ENCODE peak calls at places on chromosomes 5 and 9, in six cellular contexts. H, W, M, D, B and Q are unnamed samples.
A peak's percentile ranks its signal among the peaks of the same experiment; 100 is the strongest.

GRCh38 chr5:92548351-92548750 is 1032.7 kb downstream of the NR2F1-AS1 start:
- DNase-seq in B (peak; percentile 83), H (no peak), W (no peak), M (no peak), D (no peak), Q (no peak)

GRCh38 chr5:149406203-149406978 is 27.3 kb upstream of the IL17B start:
- DNase-seq in M (no peak), B (peak; percentile 92), H (peak; percentile 94), D (no peak), W (no peak), Q (peak; percentile 95)

GRCh38 chr9:21674894-21675293 is 127.5 kb upstream of the MTAP start:
- DNase-seq in B (peak; percentile 25), H (no peak), M (no peak), W (no peak), D (no peak), Q (no peak)

GRCh38 chr9:26893030-26893676 is 551 bp upstream of the CAAP1 start:
- DNase-seq in D (no peak), B (no peak), M (no peak), H (no peak), W (no peak), Q (no peak)

GRCh38 chr9:92749934-92750315 is 14.7 kb downstream of the BICD2 start:
- DNase-seq in M (no peak), W (no peak), D (no peak), H (no peak), B (no peak), Q (no peak)

GRCh38 chr5:83306572-83307241 is 164.8 kb upstream of the VCAN start:
- DNase-seq in B (peak; percentile 93), W (no peak), D (no peak), M (no peak), H (no peak), Q (no peak)

GRCh38 chr5:77280036-77280435 is 69.6 kb downstream of the PDE8B start:
- DNase-seq in W (no peak), M (no peak), H (no peak), B (no peak), D (no peak), Q (no peak)

GRCh38 chr5:131751551-131751950 is 45.3 kb downstream of the FNIP1 start:
- DNase-seq in M (no peak), H (no peak), B (peak; percentile 22), W (no peak), D (no peak), Q (no peak)

GRCh38 chr5:80255425-80255751 is 460 bp downstream of the SERINC5 start:
- DNase-seq in H (peak; percentile 60), B (peak; percentile 66), D (peak; percentile 72), W (peak; percentile 44), M (peak; percentile 66), Q (peak; percentile 86)

GRCh38 chr5:40367260-40367659 is 312.5 kb upstream of the PTGER4 start:
- DNase-seq in W (no peak), M (no peak), H (no peak), D (no peak), B (no peak), Q (no peak)

DNA sequence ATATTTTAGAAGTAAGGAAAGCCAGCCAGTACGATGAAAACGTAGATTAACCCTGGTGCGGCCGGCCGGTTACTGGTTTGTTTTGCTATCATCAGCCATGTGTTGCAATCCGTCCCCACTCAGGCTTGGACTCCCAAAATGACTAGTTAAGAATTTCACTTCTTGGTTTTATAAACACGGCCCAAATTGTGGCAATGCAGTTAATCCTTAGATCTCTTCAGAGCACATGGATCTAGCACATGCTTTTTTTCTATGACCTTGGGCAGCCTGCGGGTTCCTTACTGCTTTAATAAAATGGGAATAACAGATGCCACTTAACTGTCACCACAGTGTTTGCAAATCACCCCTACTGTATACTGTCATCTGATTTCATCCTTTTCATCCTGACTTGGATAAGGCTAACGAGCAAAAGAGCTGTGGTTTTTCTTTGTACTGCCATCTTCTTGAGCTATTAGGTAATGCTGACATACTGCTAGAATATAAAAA is 1.5 kb downstream of the NDFIP1 start:
- DNase-seq in M (peak; percentile 15), D (peak; percentile 5), B (peak; percentile 25), H (no peak), W (no peak), Q (no peak)
- TF ChIP-seq CTCF in M (no peak), D (no peak), B (no peak), H (no peak), W (peak; percentile 26), Q (no peak)

GRCh38 chr9:34876096-34876495 is 82.0 kb upstream of the PHF24 start:
- DNase-seq in W (no peak), D (no peak), H (no peak), B (no peak), M (no peak), Q (no peak)
- TF ChIP-seq CTCF in W (no peak), D (no peak), H (no peak), B (no peak), M (no peak), Q (no peak)

GRCh38 chr9:33942471-33943083 is 106.1 kb downstream of the UBAP2 start:
- DNase-seq in B (peak; percentile 82), W (no peak), H (no peak), D (no peak), M (no peak), Q (no peak)
- TF ChIP-seq CTCF in B (peak; percentile 54), W (no peak), H (no peak), D (no peak), M (no peak), Q (peak; percentile 75)

GRCh38 chr5:55993628-55994501 is 898 bp downstream of the IL6ST start:
- DNase-seq in B (peak; percentile 38), D (no peak), W (peak; percentile 67), M (no peak), H (no peak), Q (no peak)

GRCh38 chr5:55994502-55994997 is at the start of gene IL6ST:
- DNase-seq in H (no peak), D (no peak), M (peak; percentile 71), B (peak; percentile 56), W (no peak), Q (no peak)

GRCh38 chr5:55997742-55998351 is 3.1 kb upstream of the IL6ST start:
- DNase-seq in W (no peak), D (no peak), M (no peak), H (no peak), B (peak; percentile 35), Q (no peak)

GRCh38 chr5:55993013-55993412 is 1.8 kb downstream of the IL6ST start:
- DNase-seq in W (peak; percentile 41), B (no peak), D (peak; percentile 43), M (no peak), H (no peak), Q (no peak)

GRCh38 chr5:55994998-55995914 is 493 bp upstream of the IL6ST start:
- DNase-seq in W (peak; percentile 96), B (peak; percentile 98), H (peak; percentile 98), D (peak; percentile 98), M (peak; percentile 98), Q (peak; percentile 99)
- TF ChIP-seq CTCF in W (peak; percentile 3), B (no peak), H (no peak), D (no peak), M (peak; percentile 39), Q (peak; percentile 29)

DNA sequence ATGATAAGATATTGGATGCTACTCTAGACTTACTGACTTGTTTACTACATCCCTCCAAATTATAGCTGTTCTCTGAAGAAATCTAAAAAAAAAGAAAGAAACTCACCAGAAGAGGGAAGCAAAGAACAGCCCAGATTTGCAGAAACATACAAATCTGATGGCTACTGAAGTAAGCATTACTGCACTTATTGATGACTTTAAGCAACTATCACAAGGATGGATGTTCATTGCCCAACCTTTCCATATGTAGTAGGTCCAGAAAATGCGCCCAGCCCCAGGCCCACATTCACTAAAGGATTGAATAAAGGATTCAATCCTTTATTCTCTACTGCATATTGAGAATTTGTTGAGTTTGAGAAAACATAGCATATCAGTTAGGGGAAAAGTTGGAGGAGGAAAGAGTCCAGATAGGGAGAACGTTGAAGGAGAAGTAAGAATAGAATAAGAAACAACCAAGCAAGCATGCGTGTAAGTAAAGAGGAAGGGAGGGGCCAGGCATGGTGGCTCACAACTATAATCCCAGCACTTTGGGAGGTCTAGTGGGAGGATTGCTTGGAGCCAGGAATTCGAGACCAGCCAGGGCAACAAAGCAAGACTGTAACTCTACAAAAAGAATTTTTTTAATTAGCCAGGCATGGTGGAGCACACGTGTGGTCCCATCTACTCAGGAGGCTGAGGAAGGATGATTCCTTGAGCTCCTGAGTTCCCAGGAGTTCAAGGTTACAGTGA is 33.8 kb upstream of the DTWD2 start:
- DNase-seq in W (peak; percentile 43), H (no peak), B (peak; percentile 62), D (no peak), M (no peak), Q (no peak)
- TF ChIP-seq CTCF in W (peak; percentile 63), H (peak; percentile 23), B (peak; percentile 46), D (peak; percentile 20), M (peak; percentile 59), Q (peak; percentile 68)

GRCh38 chr9:110579763-110580255 is 268 bp upstream of the SVEP1 start:
- DNase-seq in H (peak; percentile 50), M (no peak), W (no peak), B (peak; percentile 41), D (peak; percentile 43), Q (no peak)
- TF ChIP-seq CTCF in H (no peak), M (no peak), W (no peak), B (no peak), D (no peak), Q (no peak)

GRCh38 chr9:137555179-137555578 is 3.5 kb downstream of the MRPL41 start:
- DNase-seq in W (no peak), M (no peak), D (no peak), B (no peak), H (no peak), Q (no peak)
- TF ChIP-seq CTCF in W (no peak), M (no peak), D (no peak), B (no peak), H (no peak), Q (no peak)

GRCh38 chr5:141914154-141914743 is 9.4 kb upstream of the DELE1 start:
- DNase-seq in H (peak; percentile 37), W (peak; percentile 82), M (peak; percentile 33), B (no peak), D (peak; percentile 76), Q (no peak)
- TF ChIP-seq CTCF in H (peak; percentile 36), W (peak; percentile 29), M (peak; percentile 38), B (peak; percentile 14), D (peak; percentile 30), Q (peak; percentile 32)

DNA sequence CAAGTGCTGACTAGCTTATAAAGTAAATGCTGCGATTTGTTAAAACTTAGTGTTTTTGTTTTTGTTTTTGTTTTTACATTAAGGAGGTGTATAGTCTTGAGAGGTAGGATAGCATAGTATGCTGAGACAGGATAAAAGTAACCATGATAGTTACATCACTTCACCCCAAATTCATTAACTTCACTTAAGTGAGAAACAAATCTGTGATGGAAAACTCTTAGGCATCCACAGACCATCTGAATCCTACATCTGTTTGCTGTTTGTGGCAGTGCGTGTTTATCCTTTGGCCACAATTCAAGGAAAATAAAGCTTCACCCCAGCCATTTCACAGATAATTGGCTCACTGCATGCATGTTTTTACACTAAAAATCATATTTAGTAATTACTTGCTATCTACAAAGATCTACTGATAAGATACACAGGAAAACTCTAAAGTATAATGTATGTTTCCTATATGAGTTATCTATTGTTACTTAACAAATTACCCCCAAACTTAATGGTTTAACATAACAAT is 82.0 kb downstream of the ZNF622 start:
- DNase-seq in D (no peak), H (no peak), W (no peak), M (no peak), B (no peak), Q (no peak)
- TF ChIP-seq CTCF in D (no peak), H (no peak), W (no peak), M (no peak), B (no peak), Q (no peak)